ENCODE peak calls at places on chromosomes 7 and 10, in ten cellular contexts. One of them, this sample, is unnamed.
A peak's percentile ranks its signal among the peaks of the same experiment; 100 is the strongest.

GRCh38 chr7:85512802-85513201 is 325.9 kb upstream of the SEMA3D start:
- DNase-seq in progenitor cell of endocrine pancreas: no peak
- DNase-seq in cardiac fibroblast: no peak
- DNase-seq in fibroblast of lung: no peak
- DNase-seq in AG04450: no peak
- DNase-seq in lung: no peak
- DNase-seq in fibroblast of pulmonary artery: no peak
- DNase-seq in astrocyte of the spinal cord: no peak
- DNase-seq in heart left ventricle: no peak
- DNase-seq in astrocyte: no peak
- DNase-seq in this sample: no peak

GRCh38 chr10:132223156-132223590 is 36.4 kb downstream of the DPYSL4 start:
- DNase-seq in astrocyte: peak; percentile 46
- DNase-seq in lung: peak; percentile 78
- DNase-seq in AG04450: peak; percentile 50
- DNase-seq in astrocyte of the spinal cord: peak; percentile 64
- DNase-seq in fibroblast of lung: peak; percentile 63
- DNase-seq in heart left ventricle: peak; percentile 80
- DNase-seq in progenitor cell of endocrine pancreas: peak; percentile 70
- DNase-seq in fibroblast of pulmonary artery: peak; percentile 82
- DNase-seq in cardiac fibroblast: peak; percentile 85
- DNase-seq in this sample: peak; percentile 75

GRCh38 chr10:34922138-34922537 is 107.0 kb upstream of the PARD3 start:
- DNase-seq in cardiac fibroblast: no peak
- DNase-seq in progenitor cell of endocrine pancreas: no peak
- DNase-seq in heart left ventricle: no peak
- DNase-seq in fibroblast of lung: no peak
- DNase-seq in astrocyte: no peak
- DNase-seq in fibroblast of pulmonary artery: no peak
- DNase-seq in AG04450: no peak
- DNase-seq in lung: no peak
- DNase-seq in astrocyte of the spinal cord: no peak
- DNase-seq in this sample: no peak

GRCh38 chr10:6621536-6621935 is 41.5 kb upstream of the PRKCQ start:
- DNase-seq in cardiac fibroblast: no peak
- DNase-seq in astrocyte: peak; percentile 23
- DNase-seq in fibroblast of lung: peak; percentile 35
- DNase-seq in fibroblast of pulmonary artery: peak; percentile 20
- DNase-seq in astrocyte of the spinal cord: no peak
- DNase-seq in AG04450: no peak
- DNase-seq in progenitor cell of endocrine pancreas: no peak
- DNase-seq in heart left ventricle: no peak
- DNase-seq in lung: no peak
- DNase-seq in this sample: peak; percentile 8

GRCh38 chr10:5596611-5597341 is 69.6 kb downstream of the ASB13 start:
- DNase-seq in AG04450: no peak
- DNase-seq in progenitor cell of endocrine pancreas: no peak
- DNase-seq in astrocyte of the spinal cord: no peak
- DNase-seq in astrocyte: no peak
- DNase-seq in heart left ventricle: no peak
- DNase-seq in lung: no peak
- DNase-seq in fibroblast of pulmonary artery: no peak
- DNase-seq in cardiac fibroblast: no peak
- DNase-seq in fibroblast of lung: no peak
- DNase-seq in this sample: no peak

GRCh38 chr10:102744374-102745051 is 765 bp downstream of the WBP1L start:
- DNase-seq in astrocyte: no peak
- DNase-seq in heart left ventricle: no peak
- DNase-seq in cardiac fibroblast: peak; percentile 37
- DNase-seq in astrocyte of the spinal cord: peak; percentile 20
- DNase-seq in fibroblast of lung: no peak
- DNase-seq in fibroblast of pulmonary artery: no peak
- DNase-seq in AG04450: no peak
- DNase-seq in progenitor cell of endocrine pancreas: no peak
- DNase-seq in lung: no peak
- DNase-seq in this sample: no peak

GRCh38 chr10:122051609-122052385 is 62.8 kb downstream of the TACC2 start:
- DNase-seq in heart left ventricle: peak; percentile 55
- DNase-seq in fibroblast of lung: peak; percentile 71
- DNase-seq in astrocyte: peak; percentile 53
- DNase-seq in progenitor cell of endocrine pancreas: no peak
- DNase-seq in fibroblast of pulmonary artery: peak; percentile 81
- DNase-seq in lung: peak; percentile 78
- DNase-seq in cardiac fibroblast: peak; percentile 84
- DNase-seq in AG04450: peak; percentile 29
- DNase-seq in astrocyte of the spinal cord: peak; percentile 71
- DNase-seq in this sample: peak; percentile 70

GRCh38 chr10:21363087-21363752 is 162.3 kb downstream of the SKIDA1 start:
- DNase-seq in cardiac fibroblast: no peak
- DNase-seq in AG04450: no peak
- DNase-seq in fibroblast of pulmonary artery: peak; percentile 17
- DNase-seq in fibroblast of lung: no peak
- DNase-seq in lung: no peak
- DNase-seq in astrocyte: no peak
- DNase-seq in heart left ventricle: peak; percentile 15
- DNase-seq in progenitor cell of endocrine pancreas: no peak
- DNase-seq in astrocyte of the spinal cord: no peak
- DNase-seq in this sample: peak; percentile 6

GRCh38 chr10:108789911-108790310 is 1133.4 kb downstream of the XPNPEP1 start:
- DNase-seq in fibroblast of lung: peak; percentile 92
- DNase-seq in AG04450: no peak
- DNase-seq in cardiac fibroblast: no peak
- DNase-seq in heart left ventricle: no peak
- DNase-seq in progenitor cell of endocrine pancreas: no peak
- DNase-seq in astrocyte: peak; percentile 88
- DNase-seq in lung: no peak
- DNase-seq in astrocyte of the spinal cord: peak; percentile 71
- DNase-seq in fibroblast of pulmonary artery: peak; percentile 22
- DNase-seq in this sample: no peak

GRCh38 chr10:108787932-108788331 is 1135.4 kb downstream of the XPNPEP1 start:
- DNase-seq in heart left ventricle: no peak
- DNase-seq in progenitor cell of endocrine pancreas: no peak
- DNase-seq in fibroblast of pulmonary artery: peak; percentile 10
- DNase-seq in AG04450: no peak
- DNase-seq in astrocyte of the spinal cord: peak; percentile 50
- DNase-seq in astrocyte: peak; percentile 62
- DNase-seq in cardiac fibroblast: no peak
- DNase-seq in lung: no peak
- DNase-seq in fibroblast of lung: peak; percentile 74
- DNase-seq in this sample: no peak

GRCh38 chr10:108791794-108792474 is 1131.4 kb downstream of the XPNPEP1 start:
- DNase-seq in lung: no peak
- DNase-seq in cardiac fibroblast: no peak
- DNase-seq in AG04450: no peak
- DNase-seq in astrocyte: peak; percentile 27
- DNase-seq in fibroblast of lung: peak; percentile 41
- DNase-seq in heart left ventricle: no peak
- DNase-seq in fibroblast of pulmonary artery: no peak
- DNase-seq in astrocyte of the spinal cord: peak; percentile 59
- DNase-seq in progenitor cell of endocrine pancreas: no peak
- DNase-seq in this sample: peak; percentile 30

GRCh38 chr10:108788891-108789290 is 1134.4 kb downstream of the XPNPEP1 start:
- DNase-seq in heart left ventricle: no peak
- DNase-seq in fibroblast of lung: no peak
- DNase-seq in astrocyte of the spinal cord: no peak
- DNase-seq in lung: no peak
- DNase-seq in cardiac fibroblast: no peak
- DNase-seq in progenitor cell of endocrine pancreas: no peak
- DNase-seq in fibroblast of pulmonary artery: no peak
- DNase-seq in astrocyte: no peak
- DNase-seq in AG04450: no peak
- DNase-seq in this sample: no peak

DNA sequence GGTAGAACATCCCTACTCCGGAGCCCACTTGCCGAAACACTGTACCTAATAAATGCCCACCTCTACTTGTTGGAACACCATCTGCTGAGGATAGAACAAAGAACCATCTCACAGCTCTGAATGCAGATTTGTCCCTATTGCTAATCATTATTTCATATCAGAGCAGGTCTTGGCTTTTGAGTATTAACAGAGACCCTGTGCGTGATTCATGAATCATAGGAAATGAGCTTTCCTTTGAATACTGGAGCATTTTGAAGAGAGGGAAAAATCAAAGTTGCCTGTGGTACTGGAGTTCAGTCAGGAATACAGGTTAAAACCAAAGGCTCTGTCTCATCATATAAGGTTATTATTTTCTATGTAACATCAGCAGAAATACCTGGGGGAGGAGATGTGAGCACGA is 1132.3 kb downstream of the XPNPEP1 start:
- DNase-seq in astrocyte of the spinal cord: no peak
- DNase-seq in cardiac fibroblast: no peak
- DNase-seq in heart left ventricle: no peak
- DNase-seq in progenitor cell of endocrine pancreas: no peak
- DNase-seq in fibroblast of pulmonary artery: no peak
- DNase-seq in lung: no peak
- DNase-seq in AG04450: no peak
- DNase-seq in astrocyte: no peak
- DNase-seq in fibroblast of lung: no peak
- DNase-seq in this sample: no peak
- TF ChIP-seq CTCF in astrocyte of the spinal cord: no peak
- TF ChIP-seq CTCF in cardiac fibroblast: no peak
- TF ChIP-seq CTCF in heart left ventricle: no peak
- TF ChIP-seq CTCF in progenitor cell of endocrine pancreas: no peak
- TF ChIP-seq CTCF in fibroblast of pulmonary artery: no peak
- TF ChIP-seq CTCF in lung: no peak
- TF ChIP-seq CTCF in AG04450: no peak
- TF ChIP-seq CTCF in astrocyte: no peak
- TF ChIP-seq CTCF in fibroblast of lung: no peak
- TF ChIP-seq CTCF in this sample: no peak

GRCh38 chr10:63457576-63457975 is 8.2 kb downstream of the JMJD1C start:
- DNase-seq in astrocyte: no peak
- DNase-seq in progenitor cell of endocrine pancreas: no peak
- DNase-seq in fibroblast of pulmonary artery: no peak
- DNase-seq in AG04450: no peak
- DNase-seq in cardiac fibroblast: no peak
- DNase-seq in heart left ventricle: no peak
- DNase-seq in astrocyte of the spinal cord: no peak
- DNase-seq in fibroblast of lung: no peak
- DNase-seq in lung: no peak
- DNase-seq in this sample: no peak

GRCh38 chr10:63455507-63455906 is 10.3 kb downstream of the JMJD1C start:
- DNase-seq in progenitor cell of endocrine pancreas: no peak
- DNase-seq in fibroblast of pulmonary artery: no peak
- DNase-seq in heart left ventricle: no peak
- DNase-seq in AG04450: no peak
- DNase-seq in astrocyte: no peak
- DNase-seq in fibroblast of lung: no peak
- DNase-seq in astrocyte of the spinal cord: no peak
- DNase-seq in lung: no peak
- DNase-seq in cardiac fibroblast: no peak
- DNase-seq in this sample: no peak

GRCh38 chr10:63452524-63452923 is 13.3 kb downstream of the JMJD1C start:
- DNase-seq in lung: no peak
- DNase-seq in cardiac fibroblast: no peak
- DNase-seq in AG04450: no peak
- DNase-seq in astrocyte: no peak
- DNase-seq in heart left ventricle: no peak
- DNase-seq in progenitor cell of endocrine pancreas: no peak
- DNase-seq in fibroblast of pulmonary artery: no peak
- DNase-seq in astrocyte of the spinal cord: no peak
- DNase-seq in fibroblast of lung: no peak
- DNase-seq in this sample: no peak

GRCh38 chr10:63458177-63458576 is 7.6 kb downstream of the JMJD1C start:
- DNase-seq in fibroblast of lung: no peak
- DNase-seq in heart left ventricle: no peak
- DNase-seq in fibroblast of pulmonary artery: no peak
- DNase-seq in cardiac fibroblast: no peak
- DNase-seq in AG04450: no peak
- DNase-seq in astrocyte of the spinal cord: no peak
- DNase-seq in astrocyte: no peak
- DNase-seq in progenitor cell of endocrine pancreas: no peak
- DNase-seq in lung: no peak
- DNase-seq in this sample: no peak

DNA sequence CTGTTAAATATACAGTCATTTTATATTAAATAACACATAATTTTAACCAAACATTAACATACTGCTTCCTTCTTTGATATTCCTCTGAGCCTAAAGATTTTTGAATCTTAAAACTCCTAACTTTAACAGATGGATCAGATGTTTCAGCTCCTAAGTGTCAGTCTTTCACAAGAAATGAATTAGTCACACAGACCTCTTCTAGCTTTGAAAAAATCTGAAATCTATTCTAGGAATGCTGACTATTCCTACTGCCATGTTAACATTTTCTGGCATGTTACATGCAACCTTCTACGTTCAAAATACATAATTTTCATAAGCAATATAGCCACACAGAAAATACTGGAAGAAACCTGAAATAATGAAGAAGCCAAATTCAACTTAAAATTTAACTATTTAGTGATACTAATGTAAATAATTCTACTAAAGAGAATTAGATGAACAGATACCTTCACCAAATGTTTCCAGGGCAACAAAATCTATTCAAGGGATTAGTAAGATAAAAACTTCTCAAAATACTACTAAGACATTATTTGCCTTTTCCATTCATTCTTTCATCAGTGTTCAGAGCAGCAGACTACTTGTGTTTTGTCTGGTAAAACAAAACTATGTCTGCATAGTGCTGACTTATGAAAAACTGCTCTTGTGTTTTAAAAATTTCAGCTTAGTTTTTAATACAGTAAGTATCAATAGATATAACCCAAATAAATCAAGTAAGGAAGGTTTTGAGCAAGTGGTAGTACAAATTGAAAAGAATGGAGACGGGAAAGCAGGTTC is 9.2 kb downstream of the JMJD1C start:
- DNase-seq in progenitor cell of endocrine pancreas: no peak
- DNase-seq in lung: no peak
- DNase-seq in fibroblast of lung: peak; percentile 74
- DNase-seq in fibroblast of pulmonary artery: peak; percentile 81
- DNase-seq in heart left ventricle: no peak
- DNase-seq in astrocyte of the spinal cord: peak; percentile 44
- DNase-seq in astrocyte: peak; percentile 63
- DNase-seq in cardiac fibroblast: peak; percentile 75
- DNase-seq in AG04450: no peak
- DNase-seq in this sample: peak; percentile 60
- TF ChIP-seq CTCF in progenitor cell of endocrine pancreas: no peak
- TF ChIP-seq CTCF in lung: no peak
- TF ChIP-seq CTCF in fibroblast of lung: no peak
- TF ChIP-seq CTCF in fibroblast of pulmonary artery: no peak
- TF ChIP-seq CTCF in heart left ventricle: no peak
- TF ChIP-seq CTCF in astrocyte of the spinal cord: no peak
- TF ChIP-seq CTCF in astrocyte: no peak
- TF ChIP-seq CTCF in cardiac fibroblast: no peak
- TF ChIP-seq CTCF in AG04450: no peak
- TF ChIP-seq CTCF in this sample: no peak

GRCh38 chr7:22251906-22252495 is 105.0 kb downstream of the RAPGEF5 start:
- DNase-seq in AG04450: no peak
- DNase-seq in fibroblast of pulmonary artery: no peak
- DNase-seq in cardiac fibroblast: no peak
- DNase-seq in astrocyte: no peak
- DNase-seq in progenitor cell of endocrine pancreas: no peak
- DNase-seq in lung: no peak
- DNase-seq in fibroblast of lung: no peak
- DNase-seq in astrocyte of the spinal cord: no peak
- DNase-seq in heart left ventricle: no peak
- DNase-seq in this sample: no peak

GRCh38 chr7:22252886-22253536 is 103.9 kb downstream of the RAPGEF5 start:
- DNase-seq in cardiac fibroblast: no peak
- DNase-seq in fibroblast of pulmonary artery: no peak
- DNase-seq in fibroblast of lung: no peak
- DNase-seq in lung: no peak
- DNase-seq in astrocyte: no peak
- DNase-seq in AG04450: no peak
- DNase-seq in astrocyte of the spinal cord: no peak
- DNase-seq in progenitor cell of endocrine pancreas: no peak
- DNase-seq in heart left ventricle: no peak
- DNase-seq in this sample: no peak

GRCh38 chr7:22255834-22256233 is 101.1 kb downstream of the RAPGEF5 start:
- DNase-seq in fibroblast of lung: no peak
- DNase-seq in AG04450: no peak
- DNase-seq in astrocyte of the spinal cord: no peak
- DNase-seq in fibroblast of pulmonary artery: no peak
- DNase-seq in cardiac fibroblast: no peak
- DNase-seq in heart left ventricle: no peak
- DNase-seq in progenitor cell of endocrine pancreas: no peak
- DNase-seq in astrocyte: no peak
- DNase-seq in lung: no peak
- DNase-seq in this sample: no peak

GRCh38 chr7:22255342-22255741 is 101.6 kb downstream of the RAPGEF5 start:
- DNase-seq in heart left ventricle: no peak
- DNase-seq in astrocyte: no peak
- DNase-seq in cardiac fibroblast: no peak
- DNase-seq in AG04450: no peak
- DNase-seq in astrocyte of the spinal cord: no peak
- DNase-seq in progenitor cell of endocrine pancreas: no peak
- DNase-seq in lung: no peak
- DNase-seq in fibroblast of lung: no peak
- DNase-seq in fibroblast of pulmonary artery: no peak
- DNase-seq in this sample: no peak

DNA sequence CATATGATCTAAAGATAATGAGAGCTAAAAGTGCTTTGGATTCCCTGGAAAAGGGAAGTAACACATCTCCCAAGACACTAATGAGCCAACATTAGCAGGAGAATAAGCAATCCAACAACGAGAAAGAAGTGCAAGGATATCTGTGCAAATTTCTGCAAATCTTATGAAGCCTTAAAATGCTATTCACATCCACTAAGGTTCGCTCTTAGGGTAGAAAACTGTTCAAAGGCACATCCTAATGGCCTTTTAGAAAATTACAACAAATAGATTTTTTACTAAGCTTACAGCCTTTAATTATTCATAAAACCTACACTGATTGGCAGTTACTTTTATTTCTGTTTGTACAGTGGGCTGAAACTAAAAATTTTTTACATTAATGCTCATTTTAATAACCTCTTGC is 100.3 kb downstream of the RAPGEF5 start:
- DNase-seq in fibroblast of lung: no peak
- DNase-seq in progenitor cell of endocrine pancreas: no peak
- DNase-seq in cardiac fibroblast: peak; percentile 3
- DNase-seq in astrocyte of the spinal cord: no peak
- DNase-seq in lung: no peak
- DNase-seq in fibroblast of pulmonary artery: no peak
- DNase-seq in AG04450: no peak
- DNase-seq in astrocyte: no peak
- DNase-seq in heart left ventricle: no peak
- DNase-seq in this sample: no peak
- TF ChIP-seq CTCF in fibroblast of lung: no peak
- TF ChIP-seq CTCF in progenitor cell of endocrine pancreas: no peak
- TF ChIP-seq CTCF in cardiac fibroblast: no peak
- TF ChIP-seq CTCF in astrocyte of the spinal cord: no peak
- TF ChIP-seq CTCF in lung: no peak
- TF ChIP-seq CTCF in fibroblast of pulmonary artery: no peak
- TF ChIP-seq CTCF in AG04450: peak; percentile 17
- TF ChIP-seq CTCF in astrocyte: no peak
- TF ChIP-seq CTCF in heart left ventricle: peak; percentile 9
- TF ChIP-seq CTCF in this sample: no peak

DNA sequence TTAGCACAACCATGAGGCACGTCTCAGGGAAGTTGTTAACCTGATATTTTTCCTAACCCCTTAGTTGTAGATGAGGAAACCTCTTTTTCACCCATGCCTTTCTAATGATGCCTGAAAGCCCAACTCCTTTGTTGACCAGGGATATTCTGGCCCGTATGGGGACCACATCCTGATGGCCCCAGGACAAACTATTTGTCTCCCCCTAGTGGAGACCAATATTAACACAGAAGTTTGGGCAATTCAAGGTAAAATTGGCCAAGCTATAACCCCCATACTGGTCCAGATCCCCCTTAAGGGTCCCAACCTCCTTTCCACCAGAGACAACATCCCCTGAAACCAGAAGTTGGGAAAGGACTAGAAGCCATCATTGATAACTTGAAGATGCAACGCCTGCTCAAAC is 893.3 kb downstream of the SORCS1 start:
- DNase-seq in astrocyte: no peak
- DNase-seq in fibroblast of lung: no peak
- DNase-seq in cardiac fibroblast: no peak
- DNase-seq in astrocyte of the spinal cord: no peak
- DNase-seq in lung: no peak
- DNase-seq in AG04450: no peak
- DNase-seq in fibroblast of pulmonary artery: no peak
- DNase-seq in progenitor cell of endocrine pancreas: no peak
- DNase-seq in heart left ventricle: no peak
- DNase-seq in this sample: no peak
- TF ChIP-seq CTCF in astrocyte: no peak
- TF ChIP-seq CTCF in fibroblast of lung: no peak
- TF ChIP-seq CTCF in cardiac fibroblast: peak; percentile 14
- TF ChIP-seq CTCF in astrocyte of the spinal cord: peak; percentile 20
- TF ChIP-seq CTCF in lung: no peak
- TF ChIP-seq CTCF in AG04450: no peak
- TF ChIP-seq CTCF in fibroblast of pulmonary artery: peak; percentile 35
- TF ChIP-seq CTCF in progenitor cell of endocrine pancreas: no peak
- TF ChIP-seq CTCF in heart left ventricle: no peak
- TF ChIP-seq CTCF in this sample: no peak